ENCODE peak calls at places on chromosomes 3 and 15, in ten cellular contexts. J, R, P, D, W, L, T, I, Y and U are unnamed samples.

GRCh38 chr15:65642588-65642987 is 20.9 kb downstream of the SLC24A1 start:
- DNase-seq in P (no peak), T (no peak), L (peak; percentile 25), R (no peak), W (no peak), I (no peak), J (no peak), D (no peak), Y (no peak), U (peak; percentile 49)

GRCh38 chr15:57259511-57260143 is 116.7 kb upstream of the CGNL1 start:
- DNase-seq in Y (no peak), J (no peak), T (no peak), I (no peak), D (no peak), L (no peak), P (no peak), R (no peak), W (no peak), U (peak; percentile 68)

GRCh38 chr15:31332681-31333071 is 6.0 kb downstream of the KLF13 start:
- DNase-seq in I (no peak), J (no peak), R (no peak), L (no peak), D (no peak), P (no peak), T (no peak), W (no peak), Y (no peak), U (no peak)

GRCh38 chr3:106842151-106842550 is 535.1 kb upstream of the CCDC54 start:
- DNase-seq in I (no peak), P (no peak), J (no peak), Y (no peak), R (no peak), L (no peak), W (no peak), D (no peak), T (peak; percentile 65), U (no peak)

GRCh38 chr15:94404733-94405283 is 173.4 kb downstream of the MCTP2 start:
- DNase-seq in J (no peak), W (no peak), P (no peak), T (no peak), L (no peak), I (no peak), D (no peak), Y (no peak), R (no peak), U (no peak)

GRCh38 chr3:184791134-184791533 is 20.8 kb upstream of the VPS8 start:
- DNase-seq in J (no peak), D (no peak), I (no peak), W (no peak), Y (no peak), L (no peak), R (no peak), P (no peak), T (no peak), U (no peak)

GRCh38 chr15:58854598-58854997 is 78.9 kb downstream of the SLTM start:
- DNase-seq in R (no peak), J (no peak), L (no peak), D (no peak), T (peak; percentile 21), P (peak; percentile 26), W (no peak), I (peak; percentile 48), Y (no peak), U (no peak)

GRCh38 chr3:3133490-3133889 is 6.8 kb downstream of the TRNT1 start:
- DNase-seq in R (no peak), Y (no peak), J (no peak), D (no peak), L (no peak), P (no peak), T (no peak), I (no peak), W (no peak), U (no peak)

GRCh38 chr15:73851679-73852078 is 21.7 kb upstream of the TBC1D21 start:
- DNase-seq in W (no peak), J (peak; percentile 22), L (peak; percentile 34), R (no peak), T (peak; percentile 60), D (peak; percentile 20), Y (no peak), P (peak; percentile 74), I (peak; percentile 63), U (peak; percentile 28)

GRCh38 chr3:154428369-154429206 is 1.4 kb downstream of the GPR149 start:
- DNase-seq in P (no peak), Y (no peak), T (no peak), I (no peak), J (no peak), W (no peak), D (no peak), R (no peak), L (no peak), U (no peak)

GRCh38 chr3:29758108-29759020 is 477.5 kb downstream of the RBMS3 start:
- DNase-seq in P (peak; percentile 95), Y (no peak), D (no peak), W (no peak), L (peak; percentile 88), T (peak; percentile 94), J (peak; percentile 74), R (no peak), I (no peak), U (no peak)

GRCh38 chr15:40340740-40341400 is at the start of gene CCDC9B:
- DNase-seq in D (no peak), Y (peak; percentile 92), J (no peak), T (peak; percentile 86), P (peak; percentile 93), R (peak; percentile 89), L (peak; percentile 85), W (no peak), I (peak; percentile 89), U (peak; percentile 99)

GRCh38 chr3:85394424-85394823 is 435.6 kb downstream of the CADM2 start:
- DNase-seq in T (no peak), W (no peak), P (no peak), Y (no peak), I (no peak), J (no peak), L (no peak), D (no peak), R (no peak), U (no peak)

GRCh38 chr3:197398301-197398878 is 100.0 kb upstream of the DLG1 start:
- DNase-seq in R (no peak), J (no peak), T (no peak), W (no peak), Y (no peak), I (peak; percentile 11), D (no peak), L (no peak), P (no peak), U (no peak)